ENCODE peak calls at places on chromosomes 5 and 9, in six cellular contexts. One of them, this sample, is unnamed. For H3K4me1, the result is how much of the 10 kb centered on the place peaks cover.

GRCh38 chr9:122109035-122109813 is 16.1 kb upstream of the TTLL11 start:
- DNase-seq in CD8-positive, alpha-beta memory T cell: no peak
- DNase-seq in A549: no peak
- DNase-seq in cardiac muscle cell: no peak
- DNase-seq in left lung: no peak
- DNase-seq in kidney: no peak
- DNase-seq in this sample: no peak

GRCh38 chr9:81687521-81688261 is 1.7 kb downstream of the TLE1 start:
- DNase-seq in CD8-positive, alpha-beta memory T cell: no peak
- DNase-seq in A549: peak
- DNase-seq in cardiac muscle cell: peak
- DNase-seq in left lung: peak
- DNase-seq in kidney: peak
- DNase-seq in this sample: peak

GRCh38 chr9:87535817-87536539 is 38.3 kb downstream of the DAPK1 start:
- DNase-seq in CD8-positive, alpha-beta memory T cell: no peak
- DNase-seq in A549: no peak
- DNase-seq in cardiac muscle cell: no peak
- DNase-seq in left lung: no peak
- DNase-seq in kidney: no peak
- DNase-seq in this sample: no peak

GRCh38 chr9:111805841-111806241 is 11.1 kb upstream of the SHOC1 start:
- DNase-seq in CD8-positive, alpha-beta memory T cell: no peak
- DNase-seq in A549: peak
- DNase-seq in cardiac muscle cell: no peak
- DNase-seq in left lung: no peak
- DNase-seq in kidney: no peak
- DNase-seq in this sample: no peak

GRCh38 chr5:123916331-123917121 is 404.5 kb downstream of the CSNK1G3 start:
- DNase-seq in CD8-positive, alpha-beta memory T cell: no peak
- DNase-seq in A549: no peak
- DNase-seq in cardiac muscle cell: peak
- DNase-seq in left lung: no peak
- DNase-seq in kidney: no peak
- DNase-seq in this sample: no peak

GRCh38 chr9:108478431-108478837 is 377.4 kb downstream of the ACTL7B start:
- DNase-seq in CD8-positive, alpha-beta memory T cell: no peak
- DNase-seq in A549: peak
- DNase-seq in cardiac muscle cell: no peak
- DNase-seq in left lung: peak
- DNase-seq in kidney: no peak
- DNase-seq in this sample: no peak

GRCh38 chr9:68780735-68781134 is 75.7 kb downstream of the PIP5K1B start:
- DNase-seq in CD8-positive, alpha-beta memory T cell: no peak
- DNase-seq in A549: no peak
- DNase-seq in cardiac muscle cell: no peak
- DNase-seq in left lung: no peak
- DNase-seq in kidney: no peak
- DNase-seq in this sample: no peak

GRCh38 chr5:27316283-27316675 is 277.9 kb upstream of the CDH9 start:
- DNase-seq in CD8-positive, alpha-beta memory T cell: no peak
- DNase-seq in A549: no peak
- DNase-seq in cardiac muscle cell: no peak
- DNase-seq in left lung: no peak
- DNase-seq in kidney: no peak
- DNase-seq in this sample: no peak

GRCh38 chr5:167049043-167049663 is 1242.3 kb upstream of the WWC1 start:
- DNase-seq in CD8-positive, alpha-beta memory T cell: no peak
- DNase-seq in A549: peak
- DNase-seq in cardiac muscle cell: peak
- DNase-seq in left lung: no peak
- DNase-seq in kidney: no peak
- DNase-seq in this sample: peak

GRCh38 chr5:58002318-58002717 is 457.6 kb downstream of the PLK2 start:
- DNase-seq in CD8-positive, alpha-beta memory T cell: no peak
- DNase-seq in A549: no peak
- DNase-seq in cardiac muscle cell: no peak
- DNase-seq in left lung: no peak
- DNase-seq in kidney: no peak
- DNase-seq in this sample: no peak

GRCh38 chr5:135441256-135441915 is 5.8 kb downstream of the DCANP1 start:
- DNase-seq in CD8-positive, alpha-beta memory T cell: no peak
- DNase-seq in A549: no peak
- DNase-seq in cardiac muscle cell: no peak
- DNase-seq in left lung: no peak
- DNase-seq in kidney: no peak
- DNase-seq in this sample: no peak

GRCh38 chr9:135887585-135888050 is 19.7 kb downstream of the CAMSAP1 start:
- DNase-seq in CD8-positive, alpha-beta memory T cell: peak
- DNase-seq in A549: no peak
- DNase-seq in cardiac muscle cell: peak
- DNase-seq in left lung: no peak
- DNase-seq in kidney: no peak
- DNase-seq in this sample: no peak

GRCh38 chr5:143717400-143717799 is 94.6 kb upstream of the HMHB1 start:
- DNase-seq in CD8-positive, alpha-beta memory T cell: peak
- DNase-seq in A549: no peak
- DNase-seq in cardiac muscle cell: no peak
- DNase-seq in left lung: no peak
- DNase-seq in kidney: no peak
- DNase-seq in this sample: no peak

GRCh38 chr9:114721491-114722362 is 39.7 kb upstream of the TEX48 start:
- DNase-seq in CD8-positive, alpha-beta memory T cell: no peak
- DNase-seq in A549: peak
- DNase-seq in cardiac muscle cell: no peak
- DNase-seq in left lung: no peak
- DNase-seq in kidney: no peak
- DNase-seq in this sample: no peak

GRCh38 chr5:111512026-111512405 is 319 bp downstream of the STARD4 start:
- DNase-seq in CD8-positive, alpha-beta memory T cell: no peak
- DNase-seq in A549: peak
- DNase-seq in cardiac muscle cell: peak
- DNase-seq in left lung: no peak
- DNase-seq in kidney: no peak
- DNase-seq in this sample: no peak
- H3K4me3 ChIP-seq in CD8-positive, alpha-beta memory T cell: peak
- H3K4me3 ChIP-seq in A549: peak
- H3K4me3 ChIP-seq in cardiac muscle cell: peak
- H3K4me3 ChIP-seq in left lung: peak
- H3K4me3 ChIP-seq in kidney: peak
- H3K4me3 ChIP-seq in this sample: peak

GRCh38 chr5:150625164-150625535 is 15.3 kb upstream of the SYNPO start:
- DNase-seq in CD8-positive, alpha-beta memory T cell: no peak
- DNase-seq in A549: no peak
- DNase-seq in cardiac muscle cell: no peak
- DNase-seq in left lung: no peak
- DNase-seq in kidney: no peak
- DNase-seq in this sample: no peak
- H3K4me1 ChIP-seq in CD8-positive, alpha-beta memory T cell: under half
- H3K4me1 ChIP-seq in A549: half or more
- H3K4me1 ChIP-seq in cardiac muscle cell: under half
- H3K4me1 ChIP-seq in left lung: under half
- H3K4me1 ChIP-seq in kidney: under half
- H3K4me1 ChIP-seq in this sample: under half

GRCh38 chr5:153480401-153480800 is 10.1 kb upstream of the GRIA1 start:
- DNase-seq in CD8-positive, alpha-beta memory T cell: no peak
- DNase-seq in A549: no peak
- DNase-seq in cardiac muscle cell: no peak
- DNase-seq in left lung: no peak
- DNase-seq in kidney: no peak
- DNase-seq in this sample: no peak

DNA sequence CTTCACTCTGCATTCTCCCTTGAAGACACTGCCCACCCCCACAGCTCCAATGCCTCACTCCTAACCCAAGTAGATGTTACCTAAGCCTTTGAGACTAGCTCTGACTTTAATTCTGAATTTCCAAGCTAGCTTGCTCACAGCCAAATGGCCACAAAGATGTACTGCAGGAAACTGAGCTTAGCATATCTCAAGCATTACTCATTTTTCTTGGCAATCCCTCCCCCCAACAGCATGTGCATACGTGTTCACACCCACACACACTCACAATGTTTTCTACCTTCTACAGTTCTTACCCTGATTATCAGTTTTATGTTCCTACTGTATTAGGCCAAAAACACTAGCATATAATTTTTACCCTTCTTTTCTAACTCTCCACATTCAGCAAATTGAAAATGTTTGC is 13.7 kb upstream of the GRIA1 start:
- DNase-seq in CD8-positive, alpha-beta memory T cell: no peak
- DNase-seq in A549: no peak
- DNase-seq in cardiac muscle cell: no peak
- DNase-seq in left lung: no peak
- DNase-seq in kidney: no peak
- DNase-seq in this sample: no peak
- H3K4me3 ChIP-seq in CD8-positive, alpha-beta memory T cell: no peak
- H3K4me3 ChIP-seq in A549: no peak
- H3K4me3 ChIP-seq in cardiac muscle cell: no peak
- H3K4me3 ChIP-seq in left lung: no peak
- H3K4me3 ChIP-seq in kidney: no peak
- H3K4me3 ChIP-seq in this sample: no peak

GRCh38 chr5:1123418-1124147 is 11.7 kb upstream of the SLC12A7 start:
- DNase-seq in CD8-positive, alpha-beta memory T cell: no peak
- DNase-seq in A549: no peak
- DNase-seq in cardiac muscle cell: no peak
- DNase-seq in left lung: no peak
- DNase-seq in kidney: no peak
- DNase-seq in this sample: peak
- H3K4me1 ChIP-seq in CD8-positive, alpha-beta memory T cell: under half
- H3K4me1 ChIP-seq in A549: under half
- H3K4me1 ChIP-seq in cardiac muscle cell: under half
- H3K4me1 ChIP-seq in left lung: under half
- H3K4me1 ChIP-seq in kidney: under half
- H3K4me1 ChIP-seq in this sample: under half

GRCh38 chr5:132629230-132629944 is 28.6 kb upstream of the IL13 start:
- DNase-seq in CD8-positive, alpha-beta memory T cell: no peak
- DNase-seq in A549: no peak
- DNase-seq in cardiac muscle cell: no peak
- DNase-seq in left lung: no peak
- DNase-seq in kidney: no peak
- DNase-seq in this sample: no peak
- H3K4me3 ChIP-seq in CD8-positive, alpha-beta memory T cell: no peak
- H3K4me3 ChIP-seq in A549: no peak
- H3K4me3 ChIP-seq in cardiac muscle cell: no peak
- H3K4me3 ChIP-seq in left lung: no peak
- H3K4me3 ChIP-seq in kidney: no peak
- H3K4me3 ChIP-seq in this sample: no peak

GRCh38 chr5:113216545-113216944 is 218.2 kb downstream of the TSSK1B start:
- DNase-seq in CD8-positive, alpha-beta memory T cell: no peak
- DNase-seq in A549: no peak
- DNase-seq in cardiac muscle cell: no peak
- DNase-seq in left lung: no peak
- DNase-seq in kidney: no peak
- DNase-seq in this sample: no peak
- H3K4me1 ChIP-seq in CD8-positive, alpha-beta memory T cell: under half
- H3K4me1 ChIP-seq in A549: under half
- H3K4me1 ChIP-seq in cardiac muscle cell: half or more
- H3K4me1 ChIP-seq in left lung: under half
- H3K4me1 ChIP-seq in kidney: under half
- H3K4me1 ChIP-seq in this sample: under half

GRCh38 chr5:322281-322941 is 897 bp downstream of the AHRR start:
- DNase-seq in CD8-positive, alpha-beta memory T cell: no peak
- DNase-seq in A549: no peak
- DNase-seq in cardiac muscle cell: no peak
- DNase-seq in left lung: no peak
- DNase-seq in kidney: no peak
- DNase-seq in this sample: no peak

GRCh38 chr5:322942-323879 is 1.7 kb downstream of the AHRR start:
- DNase-seq in CD8-positive, alpha-beta memory T cell: no peak
- DNase-seq in A549: no peak
- DNase-seq in cardiac muscle cell: no peak
- DNase-seq in left lung: no peak
- DNase-seq in kidney: no peak
- DNase-seq in this sample: no peak

GRCh38 chr5:320524-321232 is 836 bp upstream of the AHRR start:
- DNase-seq in CD8-positive, alpha-beta memory T cell: no peak
- DNase-seq in A549: no peak
- DNase-seq in cardiac muscle cell: no peak
- DNase-seq in left lung: no peak
- DNase-seq in kidney: no peak
- DNase-seq in this sample: no peak

GRCh38 chr5:321233-321725 is at the start of gene AHRR:
- DNase-seq in CD8-positive, alpha-beta memory T cell: no peak
- DNase-seq in A549: peak
- DNase-seq in cardiac muscle cell: peak
- DNase-seq in left lung: no peak
- DNase-seq in kidney: no peak
- DNase-seq in this sample: peak

GRCh38 chr5:321726-322251 is 275 bp downstream of the AHRR start:
- DNase-seq in CD8-positive, alpha-beta memory T cell: no peak
- DNase-seq in A549: no peak
- DNase-seq in cardiac muscle cell: no peak
- DNase-seq in left lung: no peak
- DNase-seq in kidney: no peak
- DNase-seq in this sample: no peak
- H3K4me3 ChIP-seq in CD8-positive, alpha-beta memory T cell: no peak
- H3K4me3 ChIP-seq in A549: peak
- H3K4me3 ChIP-seq in cardiac muscle cell: peak
- H3K4me3 ChIP-seq in left lung: peak
- H3K4me3 ChIP-seq in kidney: no peak
- H3K4me3 ChIP-seq in this sample: peak

GRCh38 chr5:151067632-151068031 is 13.2 kb downstream of the TNIP1 start:
- DNase-seq in CD8-positive, alpha-beta memory T cell: no peak
- DNase-seq in A549: no peak
- DNase-seq in cardiac muscle cell: no peak
- DNase-seq in left lung: no peak
- DNase-seq in kidney: no peak
- DNase-seq in this sample: no peak
- H3K4me1 ChIP-seq in CD8-positive, alpha-beta memory T cell: half or more
- H3K4me1 ChIP-seq in A549: half or more
- H3K4me1 ChIP-seq in cardiac muscle cell: under half
- H3K4me1 ChIP-seq in left lung: under half
- H3K4me1 ChIP-seq in kidney: half or more
- H3K4me1 ChIP-seq in this sample: under half

DNA sequence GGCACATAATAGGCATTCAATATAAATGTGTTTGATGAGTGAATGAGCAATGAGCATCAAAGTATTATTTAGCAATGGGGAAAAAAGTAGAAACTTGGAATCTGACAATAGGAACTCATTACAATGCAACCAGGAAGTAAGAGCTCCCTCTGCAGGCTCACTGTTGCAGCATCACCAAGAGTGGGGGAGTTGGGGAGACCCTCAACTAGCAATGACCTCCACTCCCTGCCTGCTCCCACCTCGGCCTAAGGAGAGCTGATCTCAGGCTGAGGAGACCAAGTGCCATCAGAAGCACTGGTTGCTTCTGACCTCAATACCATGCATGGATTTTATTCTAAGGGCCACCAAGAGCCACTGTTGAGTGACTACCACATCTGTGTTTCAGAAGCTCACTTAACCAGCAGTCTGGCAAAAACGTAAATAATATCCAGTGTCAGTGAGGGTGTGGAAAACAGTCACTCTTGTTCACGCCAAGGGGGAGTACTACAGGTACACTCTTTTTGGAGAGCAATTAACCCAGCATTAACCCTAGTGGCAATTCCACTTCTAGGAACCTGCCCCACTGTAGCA is 8.0 kb downstream of the VDAC1 start:
- DNase-seq in CD8-positive, alpha-beta memory T cell: no peak
- DNase-seq in A549: no peak
- DNase-seq in cardiac muscle cell: no peak
- DNase-seq in left lung: no peak
- DNase-seq in kidney: no peak
- DNase-seq in this sample: no peak
- H3K4me3 ChIP-seq in CD8-positive, alpha-beta memory T cell: no peak
- H3K4me3 ChIP-seq in A549: no peak
- H3K4me3 ChIP-seq in cardiac muscle cell: no peak
- H3K4me3 ChIP-seq in left lung: no peak
- H3K4me3 ChIP-seq in kidney: no peak
- H3K4me3 ChIP-seq in this sample: no peak